ENCODE peak calls at places on chromosomes 12 and 14, in seven cellular contexts. One of them, this sample, is unnamed.

GRCh38 chr12:115710104-115710564 is 567.4 kb downstream of the MED13L start:
- DNase-seq in activated CD8-positive, alpha-beta T cell treated with anti-CD3 and anti-CD28 coated beads for 36 hours: no peak
- DNase-seq in astrocyte of the spinal cord: peak; percentile 61
- DNase-seq in thoracic aorta: no peak
- DNase-seq in fibroblast of the aortic adventitia: peak; percentile 91
- DNase-seq in NCI-H1092: peak; percentile 28
- DNase-seq in naive thymus-derived CD8-positive, alpha-beta T cell: no peak
- DNase-seq in this sample: no peak

GRCh38 chr12:49367381-49368239 is at the start of gene SPATS2:
- DNase-seq in activated CD8-positive, alpha-beta T cell treated with anti-CD3 and anti-CD28 coated beads for 36 hours: peak; percentile 93
- DNase-seq in astrocyte of the spinal cord: no peak
- DNase-seq in thoracic aorta: peak; percentile 75
- DNase-seq in fibroblast of the aortic adventitia: peak; percentile 52
- DNase-seq in NCI-H1092: no peak
- DNase-seq in naive thymus-derived CD8-positive, alpha-beta T cell: no peak
- DNase-seq in this sample: no peak

GRCh38 chr12:116599285-116600122 is 40.3 kb downstream of the MAP1LC3B2 start:
- DNase-seq in activated CD8-positive, alpha-beta T cell treated with anti-CD3 and anti-CD28 coated beads for 36 hours: peak; percentile 71
- DNase-seq in astrocyte of the spinal cord: peak; percentile 81
- DNase-seq in thoracic aorta: peak; percentile 56
- DNase-seq in fibroblast of the aortic adventitia: peak; percentile 83
- DNase-seq in NCI-H1092: no peak
- DNase-seq in naive thymus-derived CD8-positive, alpha-beta T cell: peak; percentile 45
- DNase-seq in this sample: no peak

GRCh38 chr12:6551496-6552139 is 4.2 kb downstream of the IFFO1 start:
- DNase-seq in activated CD8-positive, alpha-beta T cell treated with anti-CD3 and anti-CD28 coated beads for 36 hours: no peak
- DNase-seq in astrocyte of the spinal cord: peak; percentile 66
- DNase-seq in thoracic aorta: no peak
- DNase-seq in fibroblast of the aortic adventitia: peak; percentile 80
- DNase-seq in NCI-H1092: no peak
- DNase-seq in naive thymus-derived CD8-positive, alpha-beta T cell: no peak
- DNase-seq in this sample: no peak

GRCh38 chr14:45434221-45434620 is 181.2 kb upstream of the MIS18BP1 start:
- DNase-seq in activated CD8-positive, alpha-beta T cell treated with anti-CD3 and anti-CD28 coated beads for 36 hours: no peak
- DNase-seq in astrocyte of the spinal cord: no peak
- DNase-seq in thoracic aorta: no peak
- DNase-seq in fibroblast of the aortic adventitia: no peak
- DNase-seq in NCI-H1092: no peak
- DNase-seq in naive thymus-derived CD8-positive, alpha-beta T cell: no peak
- DNase-seq in this sample: no peak

GRCh38 chr12:54394281-54394719 is 9.8 kb upstream of the ZNF385A start:
- DNase-seq in activated CD8-positive, alpha-beta T cell treated with anti-CD3 and anti-CD28 coated beads for 36 hours: peak; percentile 49
- DNase-seq in astrocyte of the spinal cord: peak; percentile 33
- DNase-seq in thoracic aorta: no peak
- DNase-seq in fibroblast of the aortic adventitia: peak; percentile 72
- DNase-seq in NCI-H1092: peak; percentile 82
- DNase-seq in naive thymus-derived CD8-positive, alpha-beta T cell: peak; percentile 29
- DNase-seq in this sample: no peak

GRCh38 chr14:71363961-71364360 is 456.7 kb downstream of the PCNX1 start:
- DNase-seq in activated CD8-positive, alpha-beta T cell treated with anti-CD3 and anti-CD28 coated beads for 36 hours: no peak
- DNase-seq in astrocyte of the spinal cord: peak; percentile 66
- DNase-seq in thoracic aorta: no peak
- DNase-seq in fibroblast of the aortic adventitia: peak; percentile 90
- DNase-seq in NCI-H1092: no peak
- DNase-seq in naive thymus-derived CD8-positive, alpha-beta T cell: no peak
- DNase-seq in this sample: no peak

GRCh38 chr12:6653987-6654386 is 6.8 kb upstream of the ACRBP start:
- DNase-seq in activated CD8-positive, alpha-beta T cell treated with anti-CD3 and anti-CD28 coated beads for 36 hours: no peak
- DNase-seq in astrocyte of the spinal cord: no peak
- DNase-seq in thoracic aorta: no peak
- DNase-seq in fibroblast of the aortic adventitia: no peak
- DNase-seq in NCI-H1092: no peak
- DNase-seq in naive thymus-derived CD8-positive, alpha-beta T cell: no peak
- DNase-seq in this sample: no peak

GRCh38 chr14:72614891-72615410 is 278.9 kb downstream of the DPF3 start:
- DNase-seq in activated CD8-positive, alpha-beta T cell treated with anti-CD3 and anti-CD28 coated beads for 36 hours: no peak
- DNase-seq in astrocyte of the spinal cord: no peak
- DNase-seq in thoracic aorta: no peak
- DNase-seq in fibroblast of the aortic adventitia: no peak
- DNase-seq in NCI-H1092: no peak
- DNase-seq in naive thymus-derived CD8-positive, alpha-beta T cell: no peak
- DNase-seq in this sample: no peak

GRCh38 chr12:7989827-7990491 is 42.6 kb upstream of the FOXJ2 start:
- DNase-seq in activated CD8-positive, alpha-beta T cell treated with anti-CD3 and anti-CD28 coated beads for 36 hours: peak; percentile 93
- DNase-seq in astrocyte of the spinal cord: no peak
- DNase-seq in thoracic aorta: peak; percentile 25
- DNase-seq in fibroblast of the aortic adventitia: no peak
- DNase-seq in NCI-H1092: no peak
- DNase-seq in naive thymus-derived CD8-positive, alpha-beta T cell: peak; percentile 31
- DNase-seq in this sample: no peak

GRCh38 chr14:51638071-51638944 is 13.4 kb upstream of the FRMD6 start:
- DNase-seq in activated CD8-positive, alpha-beta T cell treated with anti-CD3 and anti-CD28 coated beads for 36 hours: no peak
- DNase-seq in astrocyte of the spinal cord: no peak
- DNase-seq in thoracic aorta: no peak
- DNase-seq in fibroblast of the aortic adventitia: peak; percentile 68
- DNase-seq in NCI-H1092: no peak
- DNase-seq in naive thymus-derived CD8-positive, alpha-beta T cell: no peak
- DNase-seq in this sample: no peak

GRCh38 chr14:81382517-81383225 is 17.5 kb downstream of the STON2 start:
- DNase-seq in activated CD8-positive, alpha-beta T cell treated with anti-CD3 and anti-CD28 coated beads for 36 hours: no peak
- DNase-seq in astrocyte of the spinal cord: no peak
- DNase-seq in thoracic aorta: no peak
- DNase-seq in fibroblast of the aortic adventitia: no peak
- DNase-seq in NCI-H1092: no peak
- DNase-seq in naive thymus-derived CD8-positive, alpha-beta T cell: no peak
- DNase-seq in this sample: no peak

GRCh38 chr12:50082644-50083043 is 2.5 kb upstream of the SMARCD1 start:
- DNase-seq in activated CD8-positive, alpha-beta T cell treated with anti-CD3 and anti-CD28 coated beads for 36 hours: peak; percentile 47
- DNase-seq in astrocyte of the spinal cord: no peak
- DNase-seq in thoracic aorta: no peak
- DNase-seq in fibroblast of the aortic adventitia: no peak
- DNase-seq in NCI-H1092: no peak
- DNase-seq in naive thymus-derived CD8-positive, alpha-beta T cell: no peak
- DNase-seq in this sample: no peak

GRCh38 chr14:83419420-83419819 is 1885.8 kb upstream of the SEL1L start:
- DNase-seq in activated CD8-positive, alpha-beta T cell treated with anti-CD3 and anti-CD28 coated beads for 36 hours: no peak
- DNase-seq in astrocyte of the spinal cord: no peak
- DNase-seq in thoracic aorta: no peak
- DNase-seq in fibroblast of the aortic adventitia: no peak
- DNase-seq in NCI-H1092: peak; percentile 41
- DNase-seq in naive thymus-derived CD8-positive, alpha-beta T cell: no peak
- DNase-seq in this sample: no peak

GRCh38 chr14:68623307-68623706 is 169.6 kb downstream of the ZFP36L1 start:
- DNase-seq in activated CD8-positive, alpha-beta T cell treated with anti-CD3 and anti-CD28 coated beads for 36 hours: no peak
- DNase-seq in astrocyte of the spinal cord: no peak
- DNase-seq in thoracic aorta: no peak
- DNase-seq in fibroblast of the aortic adventitia: no peak
- DNase-seq in NCI-H1092: no peak
- DNase-seq in naive thymus-derived CD8-positive, alpha-beta T cell: no peak
- DNase-seq in this sample: no peak

GRCh38 chr14:47675239-47675488 is 241 bp downstream of the MDGA2 start:
- DNase-seq in activated CD8-positive, alpha-beta T cell treated with anti-CD3 and anti-CD28 coated beads for 36 hours: no peak
- DNase-seq in astrocyte of the spinal cord: no peak
- DNase-seq in thoracic aorta: no peak
- DNase-seq in fibroblast of the aortic adventitia: no peak
- DNase-seq in NCI-H1092: no peak
- DNase-seq in naive thymus-derived CD8-positive, alpha-beta T cell: no peak
- DNase-seq in this sample: no peak

This sample was measured in brain pericyte.